ENCODE peak calls at places on chromosomes 13 and 19, in ten cellular contexts. I, W, M, O, A, C, Q, X, L and H are unnamed samples.

GRCh38 chr19:7124782-7125181 is 55.3 kb downstream of the ZNF557 start:
- DNase-seq in O (no peak), X (no peak), C (no peak), Q (no peak), I (no peak), M (no peak), A (no peak), W (no peak), L (no peak), H (no peak)

GRCh38 chr13:112970552-112971287 is 1.7 kb downstream of the MCF2L start:
- DNase-seq in L (no peak), I (no peak), M (peak), W (no peak), X (no peak), A (no peak), Q (peak), O (peak), C (no peak), H (no peak)

GRCh38 chr19:52070496-52070895 is 21.9 kb upstream of the ZNF432 start:
- DNase-seq in L (no peak), X (peak), W (no peak), C (no peak), I (no peak), A (no peak), M (no peak), Q (no peak), O (no peak), H (no peak)

GRCh38 chr19:45455707-45456499 is 11.9 kb upstream of the FOSB start:
- DNase-seq in X (peak), W (peak), I (no peak), M (peak), L (no peak), O (peak), A (peak), C (peak), Q (peak), H (peak)

GRCh38 chr19:11202488-11203193 is 5.3 kb upstream of the KANK2 start:
- DNase-seq in L (no peak), O (no peak), I (no peak), W (no peak), C (no peak), X (no peak), Q (no peak), A (no peak), M (no peak), H (no peak)

GRCh38 chr13:45208132-45208531 is 7.3 kb upstream of the KCTD4 start:
- DNase-seq in O (no peak), W (no peak), Q (no peak), M (no peak), C (no peak), A (no peak), L (no peak), X (no peak), I (no peak), H (no peak)

GRCh38 chr13:71316964-71317363 is 550.0 kb downstream of the DACH1 start:
- DNase-seq in W (no peak), O (no peak), M (no peak), X (no peak), Q (no peak), A (no peak), C (no peak), I (no peak), L (no peak), H (no peak)

GRCh38 chr19:16702123-16702522 is 17.5 kb upstream of the NWD1 start:
- DNase-seq in O (peak), M (no peak), L (no peak), A (no peak), Q (no peak), I (no peak), X (peak), W (peak), C (peak), H (no peak)

GRCh38 chr13:36858285-36858684 is 39.3 kb downstream of the RFXAP start:
- DNase-seq in W (peak), M (no peak), Q (no peak), A (peak), L (no peak), I (no peak), X (peak), C (peak), O (no peak), H (no peak)

GRCh38 chr19:57241181-57241580 is 749 bp downstream of the ZNF805 start:
- DNase-seq in Q (no peak), M (no peak), W (no peak), C (peak), A (no peak), X (peak), I (no peak), L (no peak), O (no peak), H (no peak)

GRCh38 chr13:92187378-92187989 is 789.1 kb downstream of the GPC5 start:
- DNase-seq in W (peak), O (no peak), C (peak), A (peak), I (no peak), Q (peak), X (peak), M (no peak), L (no peak), H (no peak)

GRCh38 chr13:31424130-31424729 is 224.5 kb downstream of the B3GLCT start:
- DNase-seq in I (no peak), X (peak), C (peak), M (peak), Q (peak), L (peak), W (peak), O (peak), A (peak), H (peak)

GRCh38 chr19:29263305-29264080 is 50.5 kb upstream of the UQCRFS1 start:
- DNase-seq in W (peak), X (peak), I (no peak), M (peak), A (peak), C (peak), Q (peak), L (no peak), O (no peak), H (no peak)

GRCh38 chr19:38213911-38214625 is 10.0 kb downstream of the DPF1 start:
- DNase-seq in X (peak), O (no peak), A (no peak), L (no peak), C (peak), Q (no peak), W (no peak), M (no peak), I (no peak), H (no peak)

GRCh38 chr13:27728271-27728670 is 64.0 kb upstream of the GSX1 start:
- DNase-seq in X (no peak), I (no peak), L (no peak), O (no peak), C (peak), W (no peak), Q (no peak), M (no peak), A (no peak), H (no peak)

GRCh38 chr13:50631041-50631440 is 212.5 kb downstream of the DLEU7 start:
- DNase-seq in A (no peak), C (no peak), O (no peak), M (no peak), X (no peak), W (no peak), I (no peak), Q (no peak), L (no peak), H (no peak)

GRCh38 chr19:55600336-55601028 is 394 bp downstream of the ZNF524 start:
- DNase-seq in W (no peak), I (no peak), L (peak), O (no peak), M (no peak), A (peak), C (no peak), X (peak), Q (no peak), H (no peak)

GRCh38 chr13:87356314-87356713 is 314.9 kb upstream of the SLITRK5 start:
- DNase-seq in W (no peak), L (no peak), C (no peak), A (no peak), M (no peak), I (no peak), X (no peak), Q (no peak), O (no peak), H (no peak)

GRCh38 chr13:102651392-102651791 is 43.5 kb downstream of the METTL21C start:
- DNase-seq in Q (no peak), C (no peak), M (no peak), I (no peak), X (peak), L (no peak), A (no peak), W (no peak), O (no peak), H (no peak)

GRCh38 chr13:36891752-36892151 is 28.3 kb downstream of the SMAD9 start:
- DNase-seq in W (no peak), M (no peak), O (no peak), C (no peak), I (no peak), Q (no peak), X (peak), A (no peak), L (no peak), H (no peak)

GRCh38 chr19:40611096-40611495 is 9.9 kb downstream of the LTBP4 start:
- DNase-seq in O (no peak), A (no peak), C (no peak), L (no peak), I (no peak), Q (no peak), X (no peak), M (peak), W (no peak), H (no peak)

GRCh38 chr19:54014920-54015560 is 23.6 kb downstream of the CACNG6 start:
- DNase-seq in A (no peak), I (no peak), O (no peak), Q (no peak), C (no peak), W (no peak), X (no peak), M (no peak), L (no peak), H (no peak)

GRCh38 chr19:3593156-3593555 is 7.9 kb downstream of the GIPC3 start:
- DNase-seq in M (no peak), L (no peak), W (no peak), O (no peak), X (no peak), C (no peak), I (no peak), Q (no peak), A (no peak), H (no peak)

GRCh38 chr13:113646376-113646775 is 11.6 kb downstream of the ATP4B start:
- DNase-seq in A (no peak), O (peak), I (no peak), L (no peak), X (no peak), C (no peak), W (no peak), Q (peak), M (peak), H (no peak)

GRCh38 chr13:95603887-95604533 is 40.5 kb downstream of the DZIP1 start:
- DNase-seq in L (no peak), C (peak), O (no peak), W (no peak), I (no peak), M (peak), A (peak), Q (peak), X (no peak), H (peak)

GRCh38 chr19:57233207-57233606 is 2.4 kb downstream of the AURKC start:
- DNase-seq in L (no peak), C (no peak), X (no peak), A (no peak), O (no peak), M (no peak), W (no peak), I (peak), Q (no peak), H (no peak)

GRCh38 chr19:53333071-53333465 is 481 bp upstream of the ZNF845 start:
- DNase-seq in L (no peak), I (no peak), C (peak), O (peak), W (peak), X (no peak), M (peak), A (peak), Q (peak), H (peak)

GRCh38 chr19:18417250-18418033 is 1.8 kb upstream of the SSBP4 start:
- DNase-seq in O (peak), C (peak), I (no peak), M (peak), Q (peak), W (no peak), A (no peak), X (peak), L (no peak), H (peak)

GRCh38 chr13:29525757-29526156 is 69.7 kb downstream of the SLC7A1 start:
- DNase-seq in O (peak), Q (no peak), W (no peak), X (no peak), I (no peak), M (no peak), C (no peak), A (no peak), L (no peak), H (no peak)

GRCh38 chr13:36346222-36347083 is at the start of gene SPART:
- DNase-seq in Q (peak), L (peak), M (peak), W (peak), A (peak), X (peak), C (peak), I (no peak), O (peak), H (peak)

GRCh38 chr13:51451467-51452390 is 1.1 kb downstream of the INTS6 start:
- DNase-seq in I (no peak), O (peak), Q (peak), C (peak), L (peak), M (peak), A (peak), W (peak), X (peak), H (peak)

GRCh38 chr13:33150146-33150545 is 133.9 kb downstream of the KL start:
- DNase-seq in M (no peak), L (no peak), Q (peak), W (no peak), X (peak), I (no peak), C (no peak), O (no peak), A (no peak), H (no peak)

GRCh38 chr13:33976965-33977364 is 159.0 kb downstream of the RFC3 start:
- DNase-seq in A (no peak), Q (no peak), M (no peak), W (no peak), O (no peak), I (no peak), C (no peak), L (no peak), X (no peak), H (no peak)

DNA sequence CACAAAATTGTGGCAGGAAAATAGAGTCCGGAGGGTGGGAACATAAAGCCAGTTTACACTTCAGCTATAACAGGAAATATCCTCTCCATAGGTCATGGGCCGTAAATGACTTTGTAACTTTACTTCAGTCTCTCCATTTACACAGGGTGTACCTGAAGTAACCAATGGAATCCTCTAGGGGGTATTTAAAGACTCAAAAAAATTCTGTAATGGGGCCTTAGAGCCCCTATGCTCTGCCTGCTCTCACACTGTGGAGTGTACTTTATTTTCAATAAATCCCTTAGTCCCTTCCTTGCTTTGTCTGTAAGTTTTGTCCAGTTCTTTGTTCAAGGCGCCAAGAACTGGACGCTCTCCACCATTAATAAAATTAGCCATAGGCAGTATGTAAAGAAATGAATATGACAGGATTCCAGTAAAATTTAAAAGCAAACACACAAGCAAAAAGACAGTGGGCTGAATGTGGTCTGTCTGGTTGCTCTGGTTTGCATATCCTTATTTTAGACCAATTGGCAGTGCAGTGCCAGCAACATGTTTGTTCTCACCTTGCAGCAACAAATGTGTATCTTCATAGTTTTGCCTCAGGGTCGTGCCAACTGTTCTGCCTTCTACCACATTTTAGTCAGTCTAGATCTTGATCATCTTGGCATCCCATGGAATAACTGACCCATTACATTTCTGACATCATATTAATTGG is 801.5 kb upstream of the SPRY2 start:
- DNase-seq in W (no peak), L (no peak), O (no peak), A (no peak), M (no peak), Q (no peak), C (no peak), I (no peak), X (no peak), H (no peak)
- TF ChIP-seq CTCF in W (no peak), L (no peak), O (no peak), A (no peak), M (no peak), Q (no peak), C (no peak), I (no peak), X (no peak), H (no peak)

GRCh38 chr19:47381121-47381520 is 32.0 kb downstream of the DHX34 start:
- DNase-seq in Q (no peak), X (no peak), L (no peak), O (no peak), C (peak), M (no peak), W (no peak), I (no peak), A (no peak), H (no peak)
- TF ChIP-seq POLR2A in Q (no peak), X (no peak), L (no peak), O (no peak), C (peak), M (no peak), W (no peak), I (no peak), A (no peak), H (no peak)

GRCh38 chr19:19822148-19822429 is 539 bp upstream of the ZNF506 start:
- DNase-seq in A (no peak), M (peak), L (no peak), Q (no peak), C (no peak), X (no peak), I (no peak), O (no peak), W (no peak), H (no peak)
- H3K4me3 ChIP-seq in A (no peak), M (peak), L (peak), Q (peak), C (peak), X (peak), I (peak), O (peak), W (peak), H (peak)

GRCh38 chr13:38226496-38226895 is 123.2 kb upstream of the UFM1 start:
- DNase-seq in Q (no peak), L (no peak), O (no peak), I (no peak), C (no peak), M (no peak), A (no peak), W (no peak), X (no peak), H (no peak)

GRCh38 chr13:38228322-38228721 is 121.3 kb upstream of the UFM1 start:
- DNase-seq in X (no peak), C (no peak), A (no peak), O (no peak), M (no peak), Q (no peak), I (no peak), W (no peak), L (no peak), H (no peak)

DNA sequence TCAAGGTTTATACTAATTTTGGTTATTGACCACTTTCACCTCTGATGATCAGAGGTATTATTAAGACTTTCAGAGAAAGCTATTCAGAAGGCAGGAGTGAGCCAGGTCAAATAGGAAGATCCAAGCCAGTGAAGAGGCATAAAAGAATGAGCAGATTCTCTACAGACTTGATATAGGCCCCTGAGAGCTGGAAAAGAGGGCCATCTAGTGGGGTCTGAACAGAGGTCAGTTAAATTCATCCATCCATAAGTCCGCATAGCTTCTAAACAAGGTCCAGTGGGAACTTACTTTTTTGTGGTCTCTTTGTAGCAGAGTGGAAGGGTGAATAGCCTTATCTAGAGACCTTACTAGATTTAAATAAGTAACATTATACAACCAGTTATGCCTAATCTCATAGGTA is 126.6 kb upstream of the UFM1 start:
- DNase-seq in Q (no peak), M (no peak), O (no peak), L (no peak), X (peak), A (no peak), W (no peak), I (no peak), C (peak), H (no peak)
- TF ChIP-seq CTCF in Q (no peak), M (no peak), O (no peak), L (no peak), X (no peak), A (no peak), W (no peak), I (no peak), C (peak), H (no peak)

GRCh38 chr13:110616103-110617101 is 1.1 kb downstream of the NAXD start:
- DNase-seq in L (no peak), O (no peak), W (no peak), A (peak), I (no peak), M (peak), C (peak), Q (peak), X (peak), H (peak)
- TF ChIP-seq POLR2A in L (peak), O (no peak), W (no peak), A (no peak), I (no peak), M (peak), C (no peak), Q (peak), X (no peak), H (peak)

GRCh38 chr19:33622809-33623511 is 1.2 kb downstream of the CHST8 start:
- DNase-seq in Q (no peak), M (no peak), L (no peak), A (no peak), W (no peak), C (no peak), I (no peak), O (no peak), X (no peak), H (no peak)

GRCh38 chr19:33620611-33621010 is 1.1 kb upstream of the CHST8 start:
- DNase-seq in L (no peak), A (no peak), X (no peak), I (no peak), O (no peak), M (no peak), W (no peak), Q (no peak), C (no peak), H (no peak)

GRCh38 chr19:33621065-33621785 is 528 bp upstream of the CHST8 start:
- DNase-seq in L (no peak), M (no peak), A (no peak), C (no peak), O (no peak), Q (no peak), I (no peak), W (no peak), X (no peak), H (no peak)

GRCh38 chr19:33622505-33622808 is 704 bp downstream of the CHST8 start:
- DNase-seq in W (no peak), Q (no peak), M (no peak), O (no peak), L (no peak), C (no peak), X (no peak), I (no peak), A (no peak), H (no peak)

DNA sequence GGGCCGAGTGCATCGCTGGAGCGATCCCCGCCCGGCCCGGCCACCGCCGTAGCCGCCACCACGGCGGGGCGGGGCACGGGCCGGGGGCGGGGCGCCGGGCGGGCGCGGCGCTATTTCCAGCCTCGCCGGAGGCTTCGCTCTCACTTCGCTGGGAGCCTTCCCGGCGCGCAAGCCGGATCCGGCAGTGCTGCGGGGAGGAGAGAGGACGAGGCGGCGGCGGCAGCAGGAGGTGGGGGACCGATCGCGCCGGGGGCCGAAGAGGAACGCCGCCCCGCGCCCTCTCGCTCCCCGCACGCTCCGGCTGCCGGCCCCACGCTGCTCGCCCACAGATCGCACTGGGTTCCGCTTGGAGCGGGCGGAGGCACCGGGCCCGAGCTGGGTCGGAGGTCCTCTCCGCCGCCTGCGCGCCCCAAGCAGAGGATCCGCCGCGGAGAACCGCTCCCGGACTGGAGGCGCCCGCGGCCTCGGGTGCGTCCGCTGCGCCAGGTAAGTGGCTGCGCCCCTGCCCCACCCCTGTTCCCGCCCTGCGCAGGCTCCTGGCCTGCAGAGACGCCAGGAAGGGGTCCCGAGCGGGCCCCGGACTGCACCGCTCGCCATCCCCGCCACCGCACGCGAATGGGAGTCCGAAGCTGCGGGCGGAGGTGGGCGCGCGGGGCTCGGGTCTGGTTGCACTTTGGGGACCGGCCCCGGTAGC is at the start of gene CHST8:
- DNase-seq in A (no peak), O (no peak), Q (no peak), M (peak), I (no peak), L (no peak), C (no peak), X (no peak), W (no peak), H (no peak)
- H3K4me3 ChIP-seq in A (peak), O (peak), Q (no peak), M (peak), I (peak), L (peak), C (no peak), X (peak), W (peak), H (no peak)